ENCODE peak calls at places on chromosomes 11 and 22, in four cellular contexts. One of them, this sample, is unnamed.

GRCh38 chr22:23389271-23390071 is 190.6 kb downstream of the IGLL1 start:
- DNase-seq in epithelial cell of esophagus: no peak
- DNase-seq in HFF-Myc: no peak
- DNase-seq in ascending aorta: no peak
- DNase-seq in this sample: no peak

GRCh38 chr11:64802370-64803162 is 448 bp downstream of the MAP4K2 start:
- DNase-seq in epithelial cell of esophagus: no peak
- DNase-seq in HFF-Myc: no peak
- DNase-seq in ascending aorta: no peak
- DNase-seq in this sample: no peak

GRCh38 chr11:15374418-15374817 is 259.7 kb downstream of the INSC start:
- DNase-seq in epithelial cell of esophagus: no peak
- DNase-seq in HFF-Myc: no peak
- DNase-seq in ascending aorta: no peak
- DNase-seq in this sample: no peak

GRCh38 chr11:57942808-57943207 is 80.9 kb upstream of the OR9Q1 start:
- DNase-seq in epithelial cell of esophagus: peak
- DNase-seq in HFF-Myc: no peak
- DNase-seq in ascending aorta: no peak
- DNase-seq in this sample: no peak

GRCh38 chr11:94751806-94752205 is 16.4 kb upstream of the AMOTL1 start:
- DNase-seq in epithelial cell of esophagus: no peak
- DNase-seq in HFF-Myc: no peak
- DNase-seq in ascending aorta: no peak
- DNase-seq in this sample: no peak

GRCh38 chr11:1774886-1775285 is 11.2 kb upstream of the CTSD start:
- DNase-seq in epithelial cell of esophagus: no peak
- DNase-seq in HFF-Myc: no peak
- DNase-seq in ascending aorta: no peak
- DNase-seq in this sample: no peak

GRCh38 chr11:16982256-16982671 is 31.9 kb downstream of the PLEKHA7 start:
- DNase-seq in epithelial cell of esophagus: no peak
- DNase-seq in HFF-Myc: no peak
- DNase-seq in ascending aorta: no peak
- DNase-seq in this sample: no peak

GRCh38 chr11:120815260-120816100 is 208.4 kb upstream of the TBCEL start:
- DNase-seq in epithelial cell of esophagus: no peak
- DNase-seq in HFF-Myc: no peak
- DNase-seq in ascending aorta: no peak
- DNase-seq in this sample: no peak

GRCh38 chr11:19672591-19673206 is 39.9 kb upstream of the NAV2 start:
- DNase-seq in epithelial cell of esophagus: peak
- DNase-seq in HFF-Myc: no peak
- DNase-seq in ascending aorta: no peak
- DNase-seq in this sample: no peak

GRCh38 chr11:108672113-108672512 is 7.2 kb downstream of the DDX10 start:
- DNase-seq in epithelial cell of esophagus: no peak
- DNase-seq in HFF-Myc: no peak
- DNase-seq in ascending aorta: no peak
- DNase-seq in this sample: no peak

GRCh38 chr22:42472671-42473070 is 40.5 kb upstream of the NFAM1 start:
- DNase-seq in epithelial cell of esophagus: no peak
- DNase-seq in HFF-Myc: no peak
- DNase-seq in ascending aorta: no peak
- DNase-seq in this sample: no peak

GRCh38 chr22:40878937-40879336 is 17.0 kb upstream of the DNAJB7 start:
- DNase-seq in epithelial cell of esophagus: no peak
- DNase-seq in HFF-Myc: no peak
- DNase-seq in ascending aorta: no peak
- DNase-seq in this sample: no peak

GRCh38 chr11:48164836-48165235 is 51.8 kb upstream of the OR4B1 start:
- DNase-seq in epithelial cell of esophagus: peak
- DNase-seq in HFF-Myc: no peak
- DNase-seq in ascending aorta: no peak
- DNase-seq in this sample: no peak

GRCh38 chr11:70024773-70025045 is 53.4 kb upstream of the ANO1 start:
- DNase-seq in epithelial cell of esophagus: no peak
- DNase-seq in HFF-Myc: no peak
- DNase-seq in ascending aorta: no peak
- DNase-seq in this sample: no peak

GRCh38 chr11:35632301-35632700 is 14.0 kb downstream of the FJX1 start:
- DNase-seq in epithelial cell of esophagus: peak
- DNase-seq in HFF-Myc: no peak
- DNase-seq in ascending aorta: no peak
- DNase-seq in this sample: no peak

GRCh38 chr11:63870351-63871197 is 31.7 kb downstream of the MARK2 start:
- DNase-seq in epithelial cell of esophagus: no peak
- DNase-seq in HFF-Myc: no peak
- DNase-seq in ascending aorta: no peak
- DNase-seq in this sample: no peak

GRCh38 chr11:8631395-8632110 is 37.5 kb upstream of the STK33 start:
- DNase-seq in epithelial cell of esophagus: peak
- DNase-seq in HFF-Myc: peak
- DNase-seq in ascending aorta: no peak
- DNase-seq in this sample: no peak

GRCh38 chr11:40100204-40100603 is 1359.2 kb downstream of the LRRC4C start:
- DNase-seq in epithelial cell of esophagus: no peak
- DNase-seq in HFF-Myc: no peak
- DNase-seq in ascending aorta: no peak
- DNase-seq in this sample: no peak

GRCh38 chr11:121406291-121406690 is 45.8 kb upstream of the SORL1 start:
- DNase-seq in epithelial cell of esophagus: no peak
- DNase-seq in HFF-Myc: no peak
- DNase-seq in ascending aorta: no peak
- DNase-seq in this sample: no peak

GRCh38 chr11:122711831-122712378 is 56.4 kb downstream of the UBASH3B start:
- DNase-seq in epithelial cell of esophagus: no peak
- DNase-seq in HFF-Myc: no peak
- DNase-seq in ascending aorta: no peak
- DNase-seq in this sample: no peak

GRCh38 chr11:133747409-133747808 is 97.9 kb downstream of the SPATA19 start:
- DNase-seq in epithelial cell of esophagus: no peak
- DNase-seq in HFF-Myc: no peak
- DNase-seq in ascending aorta: no peak
- DNase-seq in this sample: no peak

GRCh38 chr11:26025680-26026079 is 306.2 kb upstream of the ANO3 start:
- DNase-seq in epithelial cell of esophagus: peak
- DNase-seq in HFF-Myc: no peak
- DNase-seq in ascending aorta: no peak
- DNase-seq in this sample: no peak

GRCh38 chr11:19660076-19660475 is 52.6 kb upstream of the NAV2 start:
- DNase-seq in epithelial cell of esophagus: peak
- DNase-seq in HFF-Myc: no peak
- DNase-seq in ascending aorta: no peak
- DNase-seq in this sample: no peak

GRCh38 chr22:43572710-43573109 is 160.9 kb downstream of the MPPED1 start:
- DNase-seq in epithelial cell of esophagus: no peak
- DNase-seq in HFF-Myc: no peak
- DNase-seq in ascending aorta: no peak
- DNase-seq in this sample: no peak

GRCh38 chr22:16973591-16974297 is 34.3 kb downstream of the GAB4 start:
- DNase-seq in epithelial cell of esophagus: no peak
- DNase-seq in HFF-Myc: no peak
- DNase-seq in ascending aorta: no peak
- DNase-seq in this sample: no peak

GRCh38 chr11:37946155-37946766 is 1348.2 kb upstream of the RAG2 start:
- DNase-seq in epithelial cell of esophagus: peak
- DNase-seq in HFF-Myc: peak
- DNase-seq in ascending aorta: no peak
- DNase-seq in this sample: peak

GRCh38 chr11:74288161-74288560 is 23.3 kb downstream of the P4HA3 start:
- DNase-seq in epithelial cell of esophagus: peak
- DNase-seq in HFF-Myc: peak
- DNase-seq in ascending aorta: no peak
- DNase-seq in this sample: no peak

GRCh38 chr11:2653930-2654739 is 45.7 kb downstream of the KCNQ1OT1 start:
- DNase-seq in epithelial cell of esophagus: no peak
- DNase-seq in HFF-Myc: no peak
- DNase-seq in ascending aorta: no peak
- DNase-seq in this sample: no peak

GRCh38 chr11:16098827-16099226 is 257.5 kb downstream of the SOX6 start:
- DNase-seq in epithelial cell of esophagus: no peak
- DNase-seq in HFF-Myc: no peak
- DNase-seq in ascending aorta: no peak
- DNase-seq in this sample: no peak

GRCh38 chr11:80330302-80330701 is 889.5 kb upstream of the TENM4 start:
- DNase-seq in epithelial cell of esophagus: peak
- DNase-seq in HFF-Myc: no peak
- DNase-seq in ascending aorta: no peak
- DNase-seq in this sample: no peak

GRCh38 chr11:79422866-79423265 is 18.0 kb downstream of the TENM4 start:
- DNase-seq in epithelial cell of esophagus: no peak
- DNase-seq in HFF-Myc: no peak
- DNase-seq in ascending aorta: no peak
- DNase-seq in this sample: no peak

GRCh38 chr11:103601230-103601846 is 435.1 kb upstream of the DDI1 start:
- DNase-seq in epithelial cell of esophagus: peak
- DNase-seq in HFF-Myc: peak
- DNase-seq in ascending aorta: no peak
- DNase-seq in this sample: peak

GRCh38 chr22:19691721-19692341 is 22.5 kb upstream of the SEPTIN5 start:
- DNase-seq in epithelial cell of esophagus: peak
- DNase-seq in HFF-Myc: no peak
- DNase-seq in ascending aorta: no peak
- DNase-seq in this sample: no peak

GRCh38 chr22:19689408-19689807 is 24.9 kb upstream of the SEPTIN5 start:
- DNase-seq in epithelial cell of esophagus: no peak
- DNase-seq in HFF-Myc: no peak
- DNase-seq in ascending aorta: no peak
- DNase-seq in this sample: no peak

GRCh38 chr22:19693581-19693980 is 20.7 kb upstream of the SEPTIN5 start:
- DNase-seq in epithelial cell of esophagus: no peak
- DNase-seq in HFF-Myc: no peak
- DNase-seq in ascending aorta: no peak
- DNase-seq in this sample: no peak

GRCh38 chr22:19688301-19689290 is 25.7 kb upstream of the SEPTIN5 start:
- DNase-seq in epithelial cell of esophagus: no peak
- DNase-seq in HFF-Myc: no peak
- DNase-seq in ascending aorta: no peak
- DNase-seq in this sample: no peak

GRCh38 chr22:19691007-19691720 is 23.1 kb upstream of the SEPTIN5 start:
- DNase-seq in epithelial cell of esophagus: no peak
- DNase-seq in HFF-Myc: no peak
- DNase-seq in ascending aorta: no peak
- DNase-seq in this sample: no peak
- H3K4me3 ChIP-seq in epithelial cell of esophagus: no peak
- H3K4me3 ChIP-seq in HFF-Myc: no peak
- H3K4me3 ChIP-seq in ascending aorta: no peak
- H3K4me3 ChIP-seq in this sample: no peak

DNA sequence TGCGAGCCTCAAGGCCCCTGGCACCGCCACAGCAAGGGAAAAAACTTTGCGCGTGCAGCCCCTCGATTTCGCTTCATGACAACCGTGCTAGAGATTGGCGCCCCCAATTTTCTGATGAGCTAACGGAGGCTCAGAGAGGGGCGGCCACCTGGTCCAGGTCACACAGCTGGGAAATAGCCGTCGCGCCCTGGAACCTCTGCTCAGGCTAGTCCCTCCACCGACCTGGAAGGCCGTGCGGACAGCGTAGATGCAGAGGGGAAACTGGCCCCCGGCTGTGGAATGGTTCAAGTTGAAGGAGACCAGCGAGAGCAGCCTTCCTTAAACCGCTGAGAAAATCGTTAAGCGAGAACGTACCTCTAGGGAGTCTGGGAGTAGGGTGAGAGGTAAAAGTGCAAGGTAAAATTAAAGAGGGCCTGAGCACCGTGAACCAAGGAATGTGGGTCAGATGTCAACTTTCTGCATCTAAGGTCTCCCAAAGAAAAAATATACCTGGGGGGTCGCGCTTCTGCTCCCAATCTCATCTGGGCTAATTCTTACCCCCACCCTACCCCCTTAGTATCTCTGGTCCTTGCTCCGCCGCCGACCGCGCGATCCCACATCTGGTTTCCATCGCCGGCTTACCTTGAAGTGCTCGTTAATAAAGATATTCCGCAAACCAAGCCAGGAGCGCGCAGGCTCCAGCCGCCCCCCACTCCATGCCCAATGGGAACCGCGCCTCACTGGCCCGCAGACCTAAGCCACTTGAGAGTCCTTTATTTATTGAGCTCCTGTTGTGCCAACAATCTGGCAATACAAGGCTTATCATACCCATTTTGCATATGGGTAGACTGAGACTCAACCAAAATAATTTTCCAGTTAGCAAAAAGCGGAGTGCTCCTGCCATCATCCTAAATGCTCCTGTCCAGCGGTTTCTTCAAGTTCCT is 1.7 kb upstream of the ALX4 start:
- DNase-seq in epithelial cell of esophagus: no peak
- DNase-seq in HFF-Myc: no peak
- DNase-seq in ascending aorta: no peak
- DNase-seq in this sample: no peak
- H3K4me3 ChIP-seq in epithelial cell of esophagus: no peak
- H3K4me3 ChIP-seq in HFF-Myc: no peak
- H3K4me3 ChIP-seq in ascending aorta: no peak
- H3K4me3 ChIP-seq in this sample: no peak

GRCh38 chr11:3835752-3836151 is 5.0 kb downstream of the RHOG start:
- DNase-seq in epithelial cell of esophagus: no peak
- DNase-seq in HFF-Myc: no peak
- DNase-seq in ascending aorta: no peak
- DNase-seq in this sample: no peak
- H3K4me3 ChIP-seq in epithelial cell of esophagus: no peak
- H3K4me3 ChIP-seq in HFF-Myc: no peak
- H3K4me3 ChIP-seq in ascending aorta: no peak
- H3K4me3 ChIP-seq in this sample: no peak

GRCh38 chr11:18379201-18379600 is 15.2 kb upstream of the LDHA start:
- DNase-seq in epithelial cell of esophagus: no peak
- DNase-seq in HFF-Myc: no peak
- DNase-seq in ascending aorta: no peak
- DNase-seq in this sample: no peak

GRCh38 chr11:18384157-18384641 is 10.2 kb upstream of the LDHA start:
- DNase-seq in epithelial cell of esophagus: peak
- DNase-seq in HFF-Myc: peak
- DNase-seq in ascending aorta: no peak
- DNase-seq in this sample: no peak

DNA sequence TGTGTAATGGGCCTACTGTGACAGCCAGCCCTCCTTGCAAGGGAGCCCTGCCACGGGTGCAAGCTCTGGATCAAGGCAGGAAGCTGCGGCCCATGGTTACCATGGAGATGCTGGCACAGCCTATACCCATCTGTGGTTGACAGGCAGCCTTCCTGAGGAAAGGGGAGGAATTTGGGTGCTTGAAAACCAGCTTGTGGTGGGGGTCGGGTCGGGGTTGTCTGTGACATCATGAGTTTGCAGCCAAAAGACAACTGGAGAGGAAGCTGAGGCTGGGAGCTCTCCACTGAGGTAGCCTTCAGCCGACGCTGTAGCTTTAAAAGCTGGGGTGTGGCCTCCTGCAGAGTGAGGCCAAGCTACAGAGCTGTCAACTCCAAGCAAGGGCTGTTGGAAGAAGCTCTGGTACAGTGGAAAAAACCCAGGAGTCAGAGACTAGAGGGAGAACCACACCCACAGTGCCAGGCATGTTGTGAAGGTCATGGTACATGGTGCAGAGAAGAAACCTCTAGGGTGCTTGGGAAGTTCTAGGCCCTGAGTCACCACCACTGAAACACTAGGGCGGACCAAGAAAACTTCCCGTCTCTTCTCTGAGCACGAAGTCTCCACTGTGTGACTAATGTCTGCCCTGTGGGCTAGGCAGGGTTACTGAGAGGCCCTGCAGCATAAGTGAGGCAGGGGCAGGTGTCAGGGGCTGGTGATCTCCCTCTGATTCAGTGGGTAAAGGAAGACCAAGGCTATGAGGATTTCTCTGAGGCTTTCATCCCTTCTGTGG is 10.8 kb upstream of the LDHA start:
- DNase-seq in epithelial cell of esophagus: peak
- DNase-seq in HFF-Myc: peak
- DNase-seq in ascending aorta: peak
- DNase-seq in this sample: peak
- H3K4me3 ChIP-seq in epithelial cell of esophagus: no peak
- H3K4me3 ChIP-seq in HFF-Myc: peak
- H3K4me3 ChIP-seq in ascending aorta: no peak
- H3K4me3 ChIP-seq in this sample: peak